ENCODE peak calls at places on chromosomes 12 and 14, in six cellular contexts. L, B, S, C, G and O are unnamed samples.

GRCh38 chr14:91998667-91999570 is 40.9 kb downstream of the TRIP11 start:
- DNase-seq in L (no peak), B (no peak), S (no peak), C (no peak), G (no peak), O (no peak)

GRCh38 chr12:92648242-92649031 is 54.4 kb upstream of the PLEKHG7 start:
- DNase-seq in L (no peak), B (no peak), S (no peak), C (no peak), G (no peak), O (no peak)

GRCh38 chr12:55642275-55643068 is 5.8 kb downstream of the OR10P1 start:
- DNase-seq in L (no peak), B (no peak), S (no peak), C (no peak), G (peak), O (no peak)

GRCh38 chr12:120584343-120585149 is 3.3 kb upstream of the POP5 start:
- DNase-seq in L (peak), B (peak), S (peak), C (peak), G (peak), O (peak)

GRCh38 chr12:51675062-51675803 is 84.2 kb downstream of the SCN8A start:
- DNase-seq in L (no peak), B (no peak), S (no peak), C (no peak), G (no peak), O (no peak)

GRCh38 chr12:57452937-57453509 is 2.1 kb upstream of the INHBE start:
- DNase-seq in L (peak), B (peak), S (peak), C (no peak), G (peak), O (peak)

GRCh38 chr12:30874455-30875313 is 51.9 kb upstream of the TSPAN11 start:
- DNase-seq in L (peak), B (no peak), S (peak), C (no peak), G (no peak), O (no peak)

GRCh38 chr14:87407344-87407743 is 585.6 kb downstream of the GALC start:
- DNase-seq in L (no peak), B (no peak), S (no peak), C (no peak), G (no peak), O (no peak)

GRCh38 chr14:37223947-37224474 is 26.3 kb downstream of the MIPOL1 start:
- DNase-seq in L (no peak), B (no peak), S (no peak), C (no peak), G (no peak), O (no peak)

GRCh38 chr12:110233212-110233903 is 47.7 kb upstream of the ATP2A2 start:
- DNase-seq in L (no peak), B (no peak), S (no peak), C (no peak), G (no peak), O (no peak)

GRCh38 chr12:87809916-87810315 is 219.3 kb downstream of the C12orf50 start:
- DNase-seq in L (no peak), B (no peak), S (no peak), C (no peak), G (no peak), O (peak)

GRCh38 chr14:54893151-54893760 is 9.4 kb downstream of the GCH1 start:
- DNase-seq in L (no peak), B (peak), S (no peak), C (no peak), G (peak), O (peak)

GRCh38 chr12:28415755-28416154 is 225.5 kb downstream of the CCDC91 start:
- DNase-seq in L (no peak), B (no peak), S (no peak), C (no peak), G (no peak), O (peak)

GRCh38 chr12:111056618-111057521 is 136.5 kb upstream of the MYL2 start:
- DNase-seq in L (no peak), B (no peak), S (no peak), C (peak), G (peak), O (no peak)

GRCh38 chr12:49098035-49098451 is 3.4 kb upstream of the DHH start:
- DNase-seq in L (no peak), B (peak), S (peak), C (peak), G (peak), O (no peak)

GRCh38 chr14:59278111-59278510 is 89.6 kb downstream of the DAAM1 start:
- DNase-seq in L (no peak), B (no peak), S (no peak), C (no peak), G (no peak), O (peak)

GRCh38 chr12:118704517-118704916 is 276.8 kb upstream of the SRRM4 start:
- DNase-seq in L (no peak), B (no peak), S (no peak), C (no peak), G (no peak), O (no peak)

GRCh38 chr14:92471919-92472318 is 41.7 kb upstream of the RIN3 start:
- DNase-seq in L (peak), B (peak), S (no peak), C (no peak), G (no peak), O (peak)

GRCh38 chr14:93007225-93007997 is 84.5 kb downstream of the CHGA start:
- DNase-seq in L (peak), B (no peak), S (no peak), C (no peak), G (peak), O (peak)

GRCh38 chr14:59294662-59294992 is 106.2 kb downstream of the DAAM1 start:
- DNase-seq in L (no peak), B (no peak), S (no peak), C (no peak), G (no peak), O (peak)

GRCh38 chr14:103109789-103110415 is 13.4 kb upstream of the TNFAIP2 start:
- DNase-seq in L (no peak), B (no peak), S (no peak), C (no peak), G (no peak), O (peak)

GRCh38 chr12:94265966-94266365 is 117.6 kb downstream of the PLXNC1 start:
- DNase-seq in L (no peak), B (no peak), S (no peak), C (no peak), G (no peak), O (peak)

GRCh38 chr12:94603434-94604068 is 46.8 kb downstream of the TMCC3 start:
- DNase-seq in L (no peak), B (peak), S (no peak), C (peak), G (peak), O (peak)

GRCh38 chr12:87656311-87656710 is 372.9 kb downstream of the C12orf50 start:
- DNase-seq in L (no peak), B (no peak), S (no peak), C (no peak), G (no peak), O (no peak)

GRCh38 chr14:73567951-73568885 is 795 bp upstream of the ACOT2 start:
- DNase-seq in L (no peak), B (no peak), S (no peak), C (no peak), G (no peak), O (peak)

GRCh38 chr12:71183018-71183417 is 25.2 kb upstream of the TSPAN8 start:
- DNase-seq in L (no peak), B (no peak), S (no peak), C (no peak), G (no peak), O (peak)
- H3K4me3 ChIP-seq in L (no peak), B (no peak), S (no peak), C (no peak), G (no peak), O (no peak)

DNA sequence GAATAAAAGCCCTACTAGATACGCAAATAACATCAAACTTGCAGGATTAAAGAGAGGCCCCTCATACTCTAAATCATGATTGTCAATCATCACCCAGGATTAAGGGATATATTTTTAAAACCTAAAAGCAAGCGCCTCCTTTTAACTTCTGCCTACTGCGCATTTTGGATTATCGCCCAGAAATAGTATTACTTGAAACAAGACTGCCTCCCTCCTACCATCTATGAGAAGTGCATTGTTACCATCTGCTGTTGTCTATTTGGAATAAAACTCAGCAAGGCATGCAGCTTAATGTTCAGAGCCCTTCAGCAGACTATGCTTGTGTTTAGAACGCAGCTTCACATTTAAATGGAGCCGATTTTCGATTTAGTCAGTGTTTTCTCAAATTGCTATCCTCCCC is 79.6 kb downstream of the EXOC5 start:
- DNase-seq in L (no peak), B (peak), S (no peak), C (no peak), G (no peak), O (no peak)
- TF ChIP-seq CTCF in L (no peak), B (no peak), S (peak), C (no peak), G (no peak), O (no peak)

DNA sequence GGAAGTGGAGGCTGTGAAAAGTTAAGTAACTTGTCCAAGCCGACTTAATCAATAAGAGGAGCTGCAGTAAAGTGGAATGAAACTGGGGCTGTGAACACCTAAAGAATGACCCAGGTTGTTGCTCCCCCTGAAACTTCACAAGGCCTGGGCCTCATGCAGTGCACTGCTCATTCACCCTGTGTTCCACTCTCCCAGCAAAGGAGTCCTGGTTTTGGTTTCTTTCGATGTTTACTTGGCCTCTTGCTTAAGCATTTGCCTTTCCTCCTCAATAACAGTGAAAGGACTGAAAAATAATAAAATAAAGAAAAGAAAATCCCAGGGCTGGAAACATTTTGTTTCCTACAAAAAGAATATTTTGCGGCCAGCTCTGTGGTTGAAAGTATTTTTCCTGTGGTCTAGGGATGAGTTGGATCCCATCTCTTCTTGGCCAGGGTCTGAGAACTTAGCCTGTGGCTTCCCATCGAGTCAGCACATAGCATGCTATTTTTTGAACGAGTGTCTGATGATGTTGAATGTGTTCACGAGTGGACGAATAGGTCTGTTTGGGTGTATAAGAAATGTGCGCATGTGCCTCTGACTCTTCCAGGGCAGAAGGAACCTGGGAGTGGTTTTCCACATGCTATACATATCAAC is 349.9 kb downstream of the ZFP36L1 start:
- DNase-seq in L (no peak), B (peak), S (no peak), C (no peak), G (no peak), O (peak)
- H3K4me3 ChIP-seq in L (no peak), B (no peak), S (no peak), C (no peak), G (no peak), O (no peak)

DNA sequence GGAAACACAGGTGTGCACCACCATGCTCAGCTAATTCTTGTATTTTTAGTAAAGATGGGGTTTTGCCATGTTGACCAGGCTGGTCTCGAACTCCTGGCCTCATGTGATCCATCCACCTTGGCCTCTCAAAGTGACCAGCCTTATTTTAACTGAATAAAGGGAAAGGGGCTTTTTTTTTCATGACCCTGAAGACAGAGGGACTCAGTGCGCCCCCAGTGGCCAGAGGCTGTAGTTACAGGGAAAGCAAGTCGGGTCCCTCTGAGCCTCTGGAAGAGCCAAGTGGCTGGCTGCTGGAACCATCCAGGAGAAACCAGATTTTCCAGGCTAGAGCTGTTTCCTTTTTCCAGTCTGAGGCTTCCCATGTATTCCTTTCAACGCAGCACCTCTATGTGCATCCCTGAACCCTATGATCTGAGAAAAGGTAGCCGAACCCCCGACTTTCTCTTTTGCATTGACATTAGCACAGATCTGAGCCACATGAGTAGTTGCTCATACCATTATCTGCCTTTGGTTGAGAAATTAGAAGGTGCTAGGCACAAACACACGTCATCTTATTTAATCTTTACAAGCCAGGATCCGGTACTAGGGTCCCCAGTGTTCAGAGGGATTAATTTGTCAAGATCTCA is 342.7 kb downstream of the CACNA1C start:
- DNase-seq in L (no peak), B (peak), S (peak), C (no peak), G (peak), O (peak)
- TF ChIP-seq CTCF in L (peak), B (peak), S (peak), C (peak), G (peak), O (peak)